ENCODE peak calls at places on chromosome 6, in eight cellular contexts. One of them, this sample, is unnamed. For H3K36me3, the result is how much of the 10 kb centered on the place peaks cover.

GRCh38 chr6:163392533-163392932 is 22.0 kb upstream of the QKI start:
- DNase-seq in K562: peak
- DNase-seq in IMR-90: peak
- DNase-seq in upper lobe of left lung: no peak
- DNase-seq in pancreas: no peak
- DNase-seq in NT2/D1: no peak
- DNase-seq in heart right ventricle: no peak
- DNase-seq in upper lobe of right lung: no peak
- DNase-seq in this sample: peak

GRCh38 chr6:43943099-43943766 is 173.2 kb downstream of the VEGFA start:
- DNase-seq in K562: no peak
- DNase-seq in heart right ventricle: no peak
- DNase-seq in upper lobe of left lung: no peak
- DNase-seq in IMR-90: no peak
- DNase-seq in upper lobe of right lung: no peak
- DNase-seq in NT2/D1: no peak
- DNase-seq in pancreas: no peak
- DNase-seq in this sample: no peak

GRCh38 chr6:107991939-107992560 is 34.0 kb upstream of the SEC63 start:
- DNase-seq in IMR-90: no peak
- DNase-seq in pancreas: no peak
- DNase-seq in upper lobe of right lung: no peak
- DNase-seq in heart right ventricle: no peak
- DNase-seq in NT2/D1: no peak
- DNase-seq in K562: no peak
- DNase-seq in upper lobe of left lung: no peak
- DNase-seq in this sample: no peak

GRCh38 chr6:18088419-18089296 is 33.8 kb downstream of the NHLRC1 start:
- DNase-seq in NT2/D1: no peak
- DNase-seq in upper lobe of right lung: peak
- DNase-seq in IMR-90: no peak
- DNase-seq in upper lobe of left lung: no peak
- DNase-seq in K562: no peak
- DNase-seq in heart right ventricle: no peak
- DNase-seq in pancreas: no peak
- DNase-seq in this sample: no peak

GRCh38 chr6:17227403-17227802 is 53.8 kb upstream of the RBM24 start:
- DNase-seq in K562: no peak
- DNase-seq in upper lobe of left lung: no peak
- DNase-seq in upper lobe of right lung: no peak
- DNase-seq in heart right ventricle: no peak
- DNase-seq in IMR-90: no peak
- DNase-seq in NT2/D1: no peak
- DNase-seq in pancreas: no peak
- DNase-seq in this sample: no peak

GRCh38 chr6:150987371-150987828 is 121.9 kb downstream of the MTHFD1L start:
- DNase-seq in pancreas: no peak
- DNase-seq in upper lobe of right lung: no peak
- DNase-seq in IMR-90: no peak
- DNase-seq in upper lobe of left lung: no peak
- DNase-seq in heart right ventricle: no peak
- DNase-seq in K562: no peak
- DNase-seq in NT2/D1: no peak
- DNase-seq in this sample: no peak

GRCh38 chr6:20302702-20303251 is 90.5 kb upstream of the MBOAT1 start:
- DNase-seq in upper lobe of left lung: no peak
- DNase-seq in pancreas: no peak
- DNase-seq in upper lobe of right lung: no peak
- DNase-seq in NT2/D1: no peak
- DNase-seq in heart right ventricle: no peak
- DNase-seq in K562: peak
- DNase-seq in IMR-90: peak
- DNase-seq in this sample: no peak

GRCh38 chr6:163180874-163181541 is 233.5 kb upstream of the QKI start:
- DNase-seq in upper lobe of right lung: peak
- DNase-seq in K562: peak
- DNase-seq in heart right ventricle: peak
- DNase-seq in IMR-90: no peak
- DNase-seq in upper lobe of left lung: no peak
- DNase-seq in pancreas: peak
- DNase-seq in NT2/D1: peak
- DNase-seq in this sample: no peak

GRCh38 chr6:168916576-168917207 is 337.0 kb downstream of the THBS2 start:
- DNase-seq in heart right ventricle: no peak
- DNase-seq in pancreas: no peak
- DNase-seq in NT2/D1: no peak
- DNase-seq in upper lobe of right lung: no peak
- DNase-seq in K562: no peak
- DNase-seq in IMR-90: no peak
- DNase-seq in upper lobe of left lung: no peak
- DNase-seq in this sample: no peak

GRCh38 chr6:126657556-126658129 is 317.7 kb downstream of the CENPW start:
- DNase-seq in heart right ventricle: no peak
- DNase-seq in upper lobe of right lung: no peak
- DNase-seq in pancreas: no peak
- DNase-seq in upper lobe of left lung: no peak
- DNase-seq in IMR-90: peak
- DNase-seq in K562: no peak
- DNase-seq in NT2/D1: peak
- DNase-seq in this sample: no peak

GRCh38 chr6:136499370-136499769 is 50.9 kb downstream of the MAP7 start:
- DNase-seq in NT2/D1: no peak
- DNase-seq in K562: peak
- DNase-seq in pancreas: no peak
- DNase-seq in upper lobe of left lung: no peak
- DNase-seq in IMR-90: no peak
- DNase-seq in heart right ventricle: no peak
- DNase-seq in upper lobe of right lung: no peak
- DNase-seq in this sample: no peak

GRCh38 chr6:41589223-41589622 is 43.0 kb downstream of the FOXP4 start:
- DNase-seq in upper lobe of left lung: no peak
- DNase-seq in heart right ventricle: no peak
- DNase-seq in pancreas: no peak
- DNase-seq in upper lobe of right lung: no peak
- DNase-seq in K562: no peak
- DNase-seq in NT2/D1: no peak
- DNase-seq in IMR-90: no peak
- DNase-seq in this sample: no peak

GRCh38 chr6:43964659-43965570 is 162.3 kb downstream of the MRPL14 start:
- DNase-seq in upper lobe of left lung: no peak
- DNase-seq in heart right ventricle: no peak
- DNase-seq in NT2/D1: no peak
- DNase-seq in K562: peak
- DNase-seq in IMR-90: no peak
- DNase-seq in pancreas: no peak
- DNase-seq in upper lobe of right lung: no peak
- DNase-seq in this sample: peak

GRCh38 chr6:33169286-33170175 is 22.7 kb downstream of the COL11A2 start:
- DNase-seq in NT2/D1: no peak
- DNase-seq in IMR-90: no peak
- DNase-seq in upper lobe of right lung: peak
- DNase-seq in heart right ventricle: no peak
- DNase-seq in pancreas: no peak
- DNase-seq in upper lobe of left lung: no peak
- DNase-seq in K562: no peak
- DNase-seq in this sample: peak

GRCh38 chr6:123372737-123373136 is 264.0 kb downstream of the TRDN start:
- DNase-seq in NT2/D1: no peak
- DNase-seq in heart right ventricle: no peak
- DNase-seq in upper lobe of left lung: no peak
- DNase-seq in K562: no peak
- DNase-seq in upper lobe of right lung: no peak
- DNase-seq in IMR-90: no peak
- DNase-seq in pancreas: no peak
- DNase-seq in this sample: no peak

GRCh38 chr6:12648171-12648570 is 68.4 kb upstream of the PHACTR1 start:
- DNase-seq in heart right ventricle: no peak
- DNase-seq in IMR-90: no peak
- DNase-seq in upper lobe of right lung: no peak
- DNase-seq in upper lobe of left lung: no peak
- DNase-seq in K562: no peak
- DNase-seq in pancreas: no peak
- DNase-seq in NT2/D1: no peak
- DNase-seq in this sample: no peak

GRCh38 chr6:156687875-156688549 is 89.2 kb upstream of the ARID1B start:
- DNase-seq in upper lobe of left lung: no peak
- DNase-seq in NT2/D1: peak
- DNase-seq in upper lobe of right lung: peak
- DNase-seq in K562: peak
- DNase-seq in IMR-90: peak
- DNase-seq in heart right ventricle: peak
- DNase-seq in pancreas: peak
- DNase-seq in this sample: no peak

GRCh38 chr6:146950351-146950835 is 253.8 kb upstream of the STXBP5 start:
- DNase-seq in IMR-90: peak
- DNase-seq in upper lobe of right lung: no peak
- DNase-seq in upper lobe of left lung: no peak
- DNase-seq in NT2/D1: no peak
- DNase-seq in K562: peak
- DNase-seq in pancreas: no peak
- DNase-seq in heart right ventricle: no peak
- DNase-seq in this sample: no peak

GRCh38 chr6:154428892-154429291 is 72.3 kb upstream of the IPCEF1 start:
- DNase-seq in NT2/D1: no peak
- DNase-seq in pancreas: no peak
- DNase-seq in upper lobe of left lung: no peak
- DNase-seq in K562: no peak
- DNase-seq in IMR-90: peak
- DNase-seq in upper lobe of right lung: no peak
- DNase-seq in heart right ventricle: no peak
- DNase-seq in this sample: no peak

GRCh38 chr6:124679392-124679791 is 282.8 kb upstream of the RNF217 start:
- DNase-seq in upper lobe of left lung: no peak
- DNase-seq in IMR-90: peak
- DNase-seq in upper lobe of right lung: no peak
- DNase-seq in heart right ventricle: no peak
- DNase-seq in pancreas: no peak
- DNase-seq in K562: no peak
- DNase-seq in NT2/D1: no peak
- DNase-seq in this sample: no peak

GRCh38 chr6:13418838-13419237 is 68.6 kb downstream of the GFOD1 start:
- DNase-seq in upper lobe of right lung: no peak
- DNase-seq in pancreas: no peak
- DNase-seq in heart right ventricle: no peak
- DNase-seq in IMR-90: no peak
- DNase-seq in upper lobe of left lung: no peak
- DNase-seq in K562: no peak
- DNase-seq in NT2/D1: no peak
- DNase-seq in this sample: no peak

GRCh38 chr6:110768057-110768456 is 47.2 kb downstream of the CDK19 start:
- DNase-seq in upper lobe of right lung: no peak
- DNase-seq in pancreas: no peak
- DNase-seq in K562: no peak
- DNase-seq in IMR-90: no peak
- DNase-seq in heart right ventricle: no peak
- DNase-seq in NT2/D1: no peak
- DNase-seq in upper lobe of left lung: no peak
- DNase-seq in this sample: no peak
- H3K36me3 ChIP-seq in upper lobe of right lung: under half
- H3K36me3 ChIP-seq in pancreas: under half
- H3K36me3 ChIP-seq in K562: under half
- H3K36me3 ChIP-seq in IMR-90: under half
- H3K36me3 ChIP-seq in heart right ventricle: under half
- H3K36me3 ChIP-seq in NT2/D1: under half
- H3K36me3 ChIP-seq in upper lobe of left lung: under half
- H3K36me3 ChIP-seq in this sample: under half

DNA sequence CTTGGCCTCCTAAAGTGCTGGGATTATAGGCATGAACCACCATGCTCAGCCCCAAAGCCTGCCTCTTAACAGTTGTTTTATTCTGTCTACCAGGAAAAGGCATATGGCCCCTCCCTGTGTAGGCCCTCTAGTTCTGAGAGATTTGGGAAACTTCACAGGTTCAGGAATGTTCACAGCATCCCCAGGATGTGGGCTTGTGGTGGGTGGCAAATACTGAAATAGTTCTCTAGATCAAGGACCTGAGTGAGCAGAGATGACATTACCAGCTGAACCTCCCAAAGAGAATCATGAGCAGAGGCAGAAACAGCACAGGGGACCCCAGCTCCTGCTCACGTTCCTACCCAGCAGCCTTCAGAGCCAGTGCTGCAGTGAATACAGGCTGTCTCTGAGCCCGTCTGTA is 99.6 kb downstream of the SSR1 start:
- DNase-seq in heart right ventricle: no peak
- DNase-seq in pancreas: no peak
- DNase-seq in upper lobe of left lung: no peak
- DNase-seq in K562: no peak
- DNase-seq in NT2/D1: no peak
- DNase-seq in upper lobe of right lung: no peak
- DNase-seq in IMR-90: no peak
- DNase-seq in this sample: no peak
- H3K36me3 ChIP-seq in heart right ventricle: half or more
- H3K36me3 ChIP-seq in pancreas: under half
- H3K36me3 ChIP-seq in upper lobe of left lung: under half
- H3K36me3 ChIP-seq in K562: half or more
- H3K36me3 ChIP-seq in NT2/D1: half or more
- H3K36me3 ChIP-seq in upper lobe of right lung: half or more
- H3K36me3 ChIP-seq in IMR-90: half or more
- H3K36me3 ChIP-seq in this sample: half or more

GRCh38 chr6:149727793-149728498 is 10.0 kb upstream of the LATS1 start:
- DNase-seq in heart right ventricle: no peak
- DNase-seq in NT2/D1: no peak
- DNase-seq in upper lobe of left lung: no peak
- DNase-seq in IMR-90: no peak
- DNase-seq in K562: no peak
- DNase-seq in pancreas: no peak
- DNase-seq in upper lobe of right lung: no peak
- DNase-seq in this sample: no peak
- H3K36me3 ChIP-seq in heart right ventricle: half or more
- H3K36me3 ChIP-seq in NT2/D1: half or more
- H3K36me3 ChIP-seq in upper lobe of left lung: under half
- H3K36me3 ChIP-seq in IMR-90: under half
- H3K36me3 ChIP-seq in K562: half or more
- H3K36me3 ChIP-seq in pancreas: under half
- H3K36me3 ChIP-seq in upper lobe of right lung: half or more
- H3K36me3 ChIP-seq in this sample: half or more

GRCh38 chr6:35874721-35875120 is 46.2 kb downstream of the SRPK1 start:
- DNase-seq in IMR-90: no peak
- DNase-seq in NT2/D1: no peak
- DNase-seq in pancreas: no peak
- DNase-seq in upper lobe of right lung: no peak
- DNase-seq in heart right ventricle: no peak
- DNase-seq in K562: no peak
- DNase-seq in upper lobe of left lung: no peak
- DNase-seq in this sample: no peak

GRCh38 chr6:35876902-35877301 is 44.0 kb downstream of the SRPK1 start:
- DNase-seq in IMR-90: no peak
- DNase-seq in upper lobe of right lung: no peak
- DNase-seq in NT2/D1: peak
- DNase-seq in pancreas: no peak
- DNase-seq in heart right ventricle: no peak
- DNase-seq in upper lobe of left lung: no peak
- DNase-seq in K562: no peak
- DNase-seq in this sample: no peak

DNA sequence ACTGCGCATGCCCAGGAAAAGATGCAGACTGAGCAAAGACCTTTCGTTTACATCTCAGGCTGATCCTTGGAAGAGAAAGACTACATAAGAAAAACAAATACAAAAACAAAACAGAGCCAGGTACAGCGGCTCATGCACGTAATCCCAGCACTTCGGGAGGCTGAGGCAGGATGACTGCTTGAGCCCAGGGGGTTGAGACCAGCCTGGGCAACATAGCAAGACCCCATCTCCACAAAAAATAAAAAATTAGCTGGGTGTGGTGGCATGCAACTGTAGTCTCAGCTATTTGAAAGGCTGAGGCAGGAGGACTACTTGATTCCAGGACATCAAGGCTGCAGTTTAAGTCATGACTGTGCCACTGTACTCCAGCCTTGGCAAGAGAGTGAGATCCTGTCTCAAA is 41.7 kb downstream of the SRPK1 start:
- DNase-seq in NT2/D1: no peak
- DNase-seq in K562: no peak
- DNase-seq in upper lobe of left lung: no peak
- DNase-seq in IMR-90: no peak
- DNase-seq in heart right ventricle: no peak
- DNase-seq in pancreas: no peak
- DNase-seq in upper lobe of right lung: no peak
- DNase-seq in this sample: no peak
- H3K36me3 ChIP-seq in NT2/D1: under half
- H3K36me3 ChIP-seq in K562: half or more
- H3K36me3 ChIP-seq in upper lobe of left lung: under half
- H3K36me3 ChIP-seq in IMR-90: under half
- H3K36me3 ChIP-seq in heart right ventricle: half or more
- H3K36me3 ChIP-seq in pancreas: under half
- H3K36me3 ChIP-seq in upper lobe of right lung: under half
- H3K36me3 ChIP-seq in this sample: half or more